ENCODE peak calls at places on chromosomes 16 and 17, in seven cellular contexts. One of them, this sample, is unnamed. For H3K4me1, the result is how much of the 10 kb centered on the place peaks cover.

GRCh38 chr16:3819741-3820724 is 60.5 kb downstream of the CREBBP start:
- DNase-seq in A549: peak
- DNase-seq in body of pancreas: peak
- DNase-seq in IMR-90: peak
- DNase-seq in spleen: no peak
- DNase-seq in adrenal gland: no peak
- DNase-seq in sigmoid colon: no peak
- DNase-seq in this sample: no peak

GRCh38 chr16:64780445-64780844 is 341.4 kb downstream of the CDH11 start:
- DNase-seq in sigmoid colon: no peak
- DNase-seq in adrenal gland: no peak
- DNase-seq in A549: no peak
- DNase-seq in IMR-90: no peak
- DNase-seq in body of pancreas: no peak
- DNase-seq in spleen: no peak
- DNase-seq in this sample: no peak

GRCh38 chr17:10738516-10739258 is 8.9 kb upstream of the TMEM220 start:
- DNase-seq in IMR-90: no peak
- DNase-seq in A549: no peak
- DNase-seq in spleen: no peak
- DNase-seq in body of pancreas: no peak
- DNase-seq in sigmoid colon: peak
- DNase-seq in adrenal gland: no peak
- DNase-seq in this sample: no peak

GRCh38 chr16:46812781-46813555 is 18.0 kb downstream of the C16orf87 start:
- DNase-seq in adrenal gland: no peak
- DNase-seq in sigmoid colon: no peak
- DNase-seq in A549: no peak
- DNase-seq in body of pancreas: no peak
- DNase-seq in spleen: no peak
- DNase-seq in IMR-90: no peak
- DNase-seq in this sample: no peak

GRCh38 chr16:23974223-23974622 is 138.4 kb downstream of the PRKCB start:
- DNase-seq in sigmoid colon: no peak
- DNase-seq in adrenal gland: no peak
- DNase-seq in IMR-90: no peak
- DNase-seq in spleen: no peak
- DNase-seq in body of pancreas: no peak
- DNase-seq in A549: peak
- DNase-seq in this sample: no peak

GRCh38 chr16:84323626-84324025 is 28.9 kb downstream of the WFDC1 start:
- DNase-seq in IMR-90: no peak
- DNase-seq in A549: no peak
- DNase-seq in adrenal gland: no peak
- DNase-seq in body of pancreas: no peak
- DNase-seq in sigmoid colon: peak
- DNase-seq in spleen: no peak
- DNase-seq in this sample: no peak

GRCh38 chr16:2820836-2821482 is 3.9 kb downstream of the PRSS21 start:
- DNase-seq in sigmoid colon: peak
- DNase-seq in A549: no peak
- DNase-seq in IMR-90: no peak
- DNase-seq in body of pancreas: no peak
- DNase-seq in adrenal gland: no peak
- DNase-seq in spleen: peak
- DNase-seq in this sample: no peak

GRCh38 chr16:57732683-57733082 is 2.9 kb upstream of the KATNB1 start:
- DNase-seq in sigmoid colon: no peak
- DNase-seq in body of pancreas: no peak
- DNase-seq in adrenal gland: no peak
- DNase-seq in IMR-90: no peak
- DNase-seq in A549: no peak
- DNase-seq in spleen: peak
- DNase-seq in this sample: no peak

GRCh38 chr16:16188827-16189226 is 34.5 kb downstream of the ABCC6 start:
- DNase-seq in sigmoid colon: no peak
- DNase-seq in spleen: no peak
- DNase-seq in A549: no peak
- DNase-seq in body of pancreas: no peak
- DNase-seq in adrenal gland: no peak
- DNase-seq in IMR-90: no peak
- DNase-seq in this sample: no peak

GRCh38 chr17:29014716-29015115 is 8.9 kb upstream of the SEZ6 start:
- DNase-seq in spleen: no peak
- DNase-seq in body of pancreas: no peak
- DNase-seq in adrenal gland: no peak
- DNase-seq in IMR-90: no peak
- DNase-seq in A549: no peak
- DNase-seq in sigmoid colon: no peak
- DNase-seq in this sample: no peak

GRCh38 chr17:45013021-45013997 is 38.1 kb downstream of the DCAKD start:
- DNase-seq in spleen: no peak
- DNase-seq in A549: no peak
- DNase-seq in body of pancreas: peak
- DNase-seq in sigmoid colon: peak
- DNase-seq in IMR-90: no peak
- DNase-seq in adrenal gland: no peak
- DNase-seq in this sample: peak

GRCh38 chr16:81319221-81319912 is 4.6 kb downstream of the GAN start:
- DNase-seq in IMR-90: peak
- DNase-seq in adrenal gland: peak
- DNase-seq in A549: peak
- DNase-seq in sigmoid colon: no peak
- DNase-seq in body of pancreas: peak
- DNase-seq in spleen: no peak
- DNase-seq in this sample: no peak

DNA sequence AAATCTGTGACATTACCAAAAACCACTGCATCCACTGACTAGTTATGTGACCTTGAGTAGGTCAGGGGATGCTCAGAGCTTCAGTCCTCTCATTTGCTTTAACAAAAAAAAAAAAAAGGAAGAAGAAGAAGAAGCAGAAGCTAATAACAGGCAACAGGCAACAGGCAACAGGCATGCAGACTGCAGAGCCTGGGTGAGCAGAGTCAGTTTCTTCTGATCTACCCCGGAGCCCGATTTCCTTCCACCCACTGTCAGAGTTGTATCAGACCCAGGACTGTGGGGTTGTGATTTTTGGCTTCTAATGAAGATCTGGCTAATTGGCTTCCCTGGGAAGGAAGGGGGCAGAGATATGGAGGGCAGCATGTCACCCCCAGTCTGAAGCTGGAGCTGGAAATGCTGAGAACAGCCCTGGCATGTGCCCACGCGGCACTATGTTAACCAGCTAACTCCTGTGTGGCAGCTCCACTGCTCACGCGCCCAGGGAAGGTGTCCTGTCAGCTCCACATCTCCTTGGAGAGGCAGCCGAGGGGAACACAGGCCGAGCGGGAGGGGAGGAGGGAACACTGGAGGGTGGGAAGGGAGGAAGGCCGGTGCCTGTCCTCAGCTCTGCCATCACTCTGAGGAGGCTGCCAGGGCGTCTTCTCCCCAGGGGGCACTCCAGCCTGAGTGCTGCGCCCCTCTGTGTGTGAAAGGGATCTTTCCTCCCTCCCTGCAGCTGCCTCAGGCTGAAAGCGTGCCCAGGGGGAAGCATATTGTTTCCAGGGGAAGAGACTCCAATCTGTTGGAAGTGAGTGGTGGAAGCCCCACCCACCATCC is 17.6 kb downstream of the SRCIN1 start:
- DNase-seq in spleen: no peak
- DNase-seq in adrenal gland: no peak
- DNase-seq in A549: no peak
- DNase-seq in body of pancreas: no peak
- DNase-seq in IMR-90: no peak
- DNase-seq in sigmoid colon: no peak
- DNase-seq in this sample: no peak
- H3K4me1 ChIP-seq in spleen: under half
- H3K4me1 ChIP-seq in adrenal gland: under half
- H3K4me1 ChIP-seq in A549: under half
- H3K4me1 ChIP-seq in body of pancreas: under half
- H3K4me1 ChIP-seq in IMR-90: under half
- H3K4me1 ChIP-seq in sigmoid colon: under half
- H3K4me1 ChIP-seq in this sample: under half

GRCh38 chr17:27493088-27493487 is 36.8 kb downstream of the KSR1 start:
- DNase-seq in sigmoid colon: no peak
- DNase-seq in adrenal gland: no peak
- DNase-seq in IMR-90: no peak
- DNase-seq in body of pancreas: no peak
- DNase-seq in A549: no peak
- DNase-seq in spleen: no peak
- DNase-seq in this sample: no peak

GRCh38 chr17:27489045-27489715 is 32.9 kb downstream of the KSR1 start:
- DNase-seq in sigmoid colon: peak
- DNase-seq in adrenal gland: peak
- DNase-seq in body of pancreas: peak
- DNase-seq in A549: peak
- DNase-seq in spleen: peak
- DNase-seq in IMR-90: peak
- DNase-seq in this sample: peak

GRCh38 chr17:27492470-27492869 is 36.2 kb downstream of the KSR1 start:
- DNase-seq in spleen: peak
- DNase-seq in A549: no peak
- DNase-seq in sigmoid colon: no peak
- DNase-seq in body of pancreas: no peak
- DNase-seq in IMR-90: no peak
- DNase-seq in adrenal gland: no peak
- DNase-seq in this sample: no peak

GRCh38 chr17:27490391-27490790 is 34.1 kb downstream of the KSR1 start:
- DNase-seq in spleen: no peak
- DNase-seq in adrenal gland: no peak
- DNase-seq in A549: no peak
- DNase-seq in IMR-90: no peak
- DNase-seq in sigmoid colon: no peak
- DNase-seq in body of pancreas: no peak
- DNase-seq in this sample: no peak

DNA sequence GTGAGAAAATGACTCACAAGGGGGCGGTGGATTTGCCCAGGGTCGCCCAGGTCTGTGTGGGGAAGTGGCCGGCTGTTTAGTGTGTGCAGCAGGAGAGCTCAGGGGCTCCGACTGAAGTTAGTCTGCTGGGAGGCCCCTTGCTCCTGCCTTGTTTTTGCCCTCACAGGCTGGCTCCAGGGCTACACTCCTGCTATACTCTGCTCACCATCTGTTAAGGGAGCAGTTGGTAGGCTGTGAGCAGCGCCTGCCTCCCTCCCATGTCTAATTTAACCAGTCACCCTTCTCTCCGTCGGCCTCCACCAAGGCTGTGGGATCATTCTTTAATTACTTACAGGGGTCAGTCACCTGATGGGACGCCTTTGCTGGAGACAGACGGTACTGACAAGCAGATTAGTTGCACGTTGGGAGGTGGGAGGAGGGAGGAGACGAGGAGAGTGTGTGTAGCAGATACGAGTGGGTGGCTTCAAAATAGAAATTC is 35.5 kb downstream of the KSR1 start:
- DNase-seq in IMR-90: no peak
- DNase-seq in adrenal gland: no peak
- DNase-seq in body of pancreas: peak
- DNase-seq in A549: no peak
- DNase-seq in sigmoid colon: no peak
- DNase-seq in spleen: no peak
- DNase-seq in this sample: no peak
- TF ChIP-seq POLR2A in IMR-90: no peak
- TF ChIP-seq POLR2A in adrenal gland: no peak
- TF ChIP-seq POLR2A in body of pancreas: no peak
- TF ChIP-seq POLR2A in A549: no peak
- TF ChIP-seq POLR2A in sigmoid colon: no peak
- TF ChIP-seq POLR2A in spleen: no peak
- TF ChIP-seq POLR2A in this sample: no peak

GRCh38 chr17:81508639-81509047 is 4.0 kb downstream of the ACTG1 start:
- DNase-seq in IMR-90: peak
- DNase-seq in body of pancreas: no peak
- DNase-seq in sigmoid colon: peak
- DNase-seq in adrenal gland: no peak
- DNase-seq in spleen: no peak
- DNase-seq in A549: peak
- DNase-seq in this sample: no peak
- H3K4me3 ChIP-seq in IMR-90: peak
- H3K4me3 ChIP-seq in body of pancreas: no peak
- H3K4me3 ChIP-seq in sigmoid colon: peak
- H3K4me3 ChIP-seq in adrenal gland: no peak
- H3K4me3 ChIP-seq in spleen: peak
- H3K4me3 ChIP-seq in A549: peak
- H3K4me3 ChIP-seq in this sample: peak

GRCh38 chr17:83085526-83086196 is 6.3 kb downstream of the METRNL start:
- DNase-seq in IMR-90: no peak
- DNase-seq in spleen: no peak
- DNase-seq in body of pancreas: no peak
- DNase-seq in A549: no peak
- DNase-seq in sigmoid colon: no peak
- DNase-seq in adrenal gland: no peak
- DNase-seq in this sample: no peak
- H3K4me1 ChIP-seq in IMR-90: half or more
- H3K4me1 ChIP-seq in spleen: under half
- H3K4me1 ChIP-seq in body of pancreas: half or more
- H3K4me1 ChIP-seq in A549: under half
- H3K4me1 ChIP-seq in sigmoid colon: under half
- H3K4me1 ChIP-seq in adrenal gland: under half
- H3K4me1 ChIP-seq in this sample: under half

DNA sequence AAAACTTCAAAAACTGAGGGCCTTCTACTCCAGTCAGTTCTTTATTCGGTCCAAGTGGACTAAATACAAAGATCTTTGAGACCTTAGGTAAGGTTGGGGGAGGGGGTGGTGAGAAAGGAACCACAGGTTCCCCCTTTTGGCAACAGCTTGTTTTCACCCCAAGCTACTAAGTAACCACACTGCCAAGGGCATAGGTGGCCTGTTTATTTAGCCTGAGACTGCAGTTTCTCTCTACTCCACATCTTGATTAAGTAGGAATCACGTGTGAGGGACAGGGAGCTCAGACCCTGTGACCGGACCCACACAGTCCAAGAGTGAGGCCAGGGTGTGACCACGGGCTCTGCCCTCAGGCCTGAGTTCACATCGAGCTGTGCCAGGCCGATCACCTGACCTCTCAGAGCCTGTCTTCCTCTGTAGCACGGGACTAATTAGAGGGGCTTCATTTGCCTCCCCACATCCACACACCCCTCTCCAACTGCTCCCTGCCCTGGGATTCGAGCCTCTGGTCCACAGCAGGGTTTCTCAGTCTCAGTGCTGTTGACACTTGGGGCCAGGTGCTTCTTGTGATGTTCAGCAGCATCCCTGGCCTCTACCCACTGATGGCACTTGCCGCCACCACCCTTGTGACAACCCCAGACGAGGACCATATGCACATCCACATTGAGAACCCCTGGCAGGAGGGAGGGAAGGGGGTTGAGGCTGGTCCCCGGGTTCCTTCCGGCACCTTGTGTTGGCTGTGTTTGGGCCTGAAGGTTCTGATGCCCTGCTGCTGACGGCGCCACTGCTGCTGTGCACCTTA is 17.8 kb downstream of the ST6GALNAC2 start:
- DNase-seq in adrenal gland: no peak
- DNase-seq in spleen: peak
- DNase-seq in IMR-90: no peak
- DNase-seq in sigmoid colon: no peak
- DNase-seq in A549: no peak
- DNase-seq in body of pancreas: peak
- DNase-seq in this sample: no peak
- TF ChIP-seq POLR2A in adrenal gland: no peak
- TF ChIP-seq POLR2A in spleen: no peak
- TF ChIP-seq POLR2A in IMR-90: no peak
- TF ChIP-seq POLR2A in sigmoid colon: no peak
- TF ChIP-seq POLR2A in A549: no peak
- TF ChIP-seq POLR2A in body of pancreas: no peak
- TF ChIP-seq POLR2A in this sample: no peak